ENCODE peak calls at places on chromosomes 6 and 20, in seven cellular contexts. P is colonic mucosa, Y is ovary, W is heart right ventricle, D is left ventricle myocardium inferior, E is lung, H is PC-9. G is an unnamed sample.

GRCh38 chr6:170445984-170446383 is 107.1 kb downstream of the PSMB1 start:
- DNase-seq in P (no peak), Y (no peak), W (no peak), D (no peak), E (no peak), H (no peak), G (peak; percentile 35)

GRCh38 chr20:57664476-57664875 is 44.2 kb upstream of the ZBP1 start:
- DNase-seq in P (no peak), Y (peak; percentile 9), W (no peak), D (peak; percentile 13), E (no peak), H (no peak), G (peak; percentile 42)

GRCh38 chr6:5205877-5206840 is 54.6 kb downstream of the LYRM4 start:
- DNase-seq in P (peak; percentile 19), Y (peak; percentile 87), W (peak; percentile 80), D (peak; percentile 67), E (peak; percentile 37), H (no peak), G (no peak)

GRCh38 chr20:33811763-33812672 is 870 bp downstream of the CHMP4B start:
- DNase-seq in P (no peak), Y (peak; percentile 56), W (peak; percentile 65), D (peak; percentile 45), E (peak; percentile 69), H (peak; percentile 66), G (peak; percentile 72)

GRCh38 chr6:43020847-43021246 is 576 bp upstream of the RRP36 start:
- DNase-seq in P (no peak), Y (no peak), W (no peak), D (no peak), E (no peak), H (no peak), G (peak; percentile 81)

GRCh38 chr6:166556871-166557322 is 29.6 kb downstream of the RAMACL start:
- DNase-seq in P (peak; percentile 45), Y (peak; percentile 55), W (peak; percentile 90), D (peak; percentile 87), E (peak; percentile 95), H (peak; percentile 94), G (no peak)

GRCh38 chr20:8161262-8162071 is 29.4 kb downstream of the PLCB1 start:
- DNase-seq in P (no peak), Y (no peak), W (peak; percentile 9), D (no peak), E (no peak), H (no peak), G (no peak)

GRCh38 chr6:31919624-31920303 is 7.8 kb upstream of the C2 start:
- DNase-seq in P (no peak), Y (no peak), W (no peak), D (no peak), E (no peak), H (peak; percentile 48), G (no peak)

GRCh38 chr20:33482581-33482980 is 7.3 kb upstream of the CBFA2T2 start:
- DNase-seq in P (peak; percentile 51), Y (no peak), W (no peak), D (no peak), E (no peak), H (no peak), G (no peak)

GRCh38 chr20:8132015-8132631 is at the start of gene PLCB1:
- DNase-seq in P (peak; percentile 71), Y (peak; percentile 75), W (peak; percentile 88), D (peak; percentile 86), E (peak; percentile 78), H (no peak), G (peak; percentile 95)

GRCh38 chr6:111989743-111990142 is 64.2 kb upstream of the CCN6 start:
- DNase-seq in P (no peak), Y (no peak), W (no peak), D (no peak), E (no peak), H (no peak), G (peak; percentile 12)

GRCh38 chr20:44738779-44739477 is 6.7 kb upstream of the KCNK15 start:
- DNase-seq in P (peak; percentile 76), Y (peak; percentile 72), W (peak; percentile 66), D (no peak), E (peak; percentile 79), H (peak; percentile 57), G (peak; percentile 89)

GRCh38 chr20:433300-433975 is 25.3 kb downstream of the RBCK1 start:
- DNase-seq in P (no peak), Y (no peak), W (no peak), D (no peak), E (no peak), H (no peak), G (no peak)

GRCh38 chr6:170186909-170187668 is 103.8 kb downstream of the DLL1 start:
- DNase-seq in P (peak; percentile 15), Y (no peak), W (no peak), D (no peak), E (no peak), H (no peak), G (no peak)

GRCh38 chr6:157821342-157822033 is 1.6 kb upstream of the SNX9 start:
- DNase-seq in P (no peak), Y (no peak), W (no peak), D (no peak), E (no peak), H (no peak), G (no peak)

GRCh38 chr20:31695849-31696804 is 26.5 kb downstream of the BCL2L1 start:
- DNase-seq in P (no peak), Y (no peak), W (no peak), D (no peak), E (peak; percentile 59), H (peak; percentile 85), G (no peak)

GRCh38 chr20:4261333-4262284 is 246.3 kb upstream of the RNF24 start:
- DNase-seq in P (no peak), Y (no peak), W (no peak), D (no peak), E (no peak), H (no peak), G (no peak)

GRCh38 chr6:4615891-4616290 is 160.3 kb upstream of the CDYL start:
- DNase-seq in P (no peak), Y (no peak), W (peak; percentile 27), D (peak; percentile 52), E (no peak), H (no peak), G (no peak)

GRCh38 chr20:46117704-46118467 is at the start of gene CD40:
- DNase-seq in P (peak; percentile 85), Y (peak; percentile 93), W (peak; percentile 88), D (peak; percentile 90), E (peak; percentile 86), H (peak; percentile 78), G (peak; percentile 97)
- H3K4me1 ChIP-seq in P (no peaks in the 10 kb centered on the region), Y (peaks cover 3% of the 10 kb centered on the region), W (peaks cover 7% of the 10 kb centered on the region), D (peaks cover 56% of the 10 kb centered on the region), E (peaks cover 6% of the 10 kb centered on the region), H (no peaks in the 10 kb centered on the region), G (no peaks in the 10 kb centered on the region)

DNA sequence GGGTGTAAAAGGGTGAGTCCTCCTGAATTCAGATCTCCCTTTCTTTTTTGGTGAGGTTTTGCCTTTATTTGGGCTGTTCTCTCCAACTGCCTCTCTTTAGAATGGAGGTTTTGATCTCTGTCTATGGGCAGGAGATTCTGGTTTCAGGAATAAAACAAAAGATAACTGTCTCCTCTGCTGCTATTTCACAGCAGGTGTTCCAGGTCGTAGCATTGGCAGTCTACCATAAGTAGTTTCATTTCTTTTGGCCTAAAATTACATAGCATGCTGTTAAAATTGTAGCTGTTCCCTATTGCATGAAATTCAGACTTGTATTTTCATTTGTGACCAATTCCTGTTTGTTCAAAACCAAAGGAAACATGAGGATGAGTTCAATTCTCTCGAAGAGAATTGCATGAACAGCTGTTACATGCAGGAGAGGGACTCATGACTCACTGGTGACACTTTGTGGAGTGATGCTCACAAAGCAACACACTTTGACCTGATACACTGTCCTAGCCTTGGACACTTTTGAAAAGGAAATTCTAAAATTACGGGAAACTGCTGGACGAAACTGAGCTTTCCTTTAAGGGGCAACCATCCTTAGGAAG is 76.8 kb upstream of the SIRPG start:
- DNase-seq in P (no peak), Y (no peak), W (no peak), D (no peak), E (no peak), H (no peak), G (no peak)
- TF ChIP-seq CTCF in P (no peak), Y (no peak), W (peak; percentile 31), D (peak; percentile 22), E (no peak), H (no peak), G (peak; percentile 28)

GRCh38 chr20:51434026-51434425 is 108.5 kb downstream of the NFATC2 start:
- DNase-seq in P (no peak), Y (no peak), W (no peak), D (no peak), E (no peak), H (no peak), G (no peak)
- H3K4me1 ChIP-seq in P (no peaks in the 10 kb centered on the region), Y (no peaks in the 10 kb centered on the region), W (no peaks in the 10 kb centered on the region), D (peaks cover 13% of the 10 kb centered on the region), E (peaks cover 2% of the 10 kb centered on the region), H (peaks cover 23% of the 10 kb centered on the region), G (no peaks in the 10 kb centered on the region)

DNA sequence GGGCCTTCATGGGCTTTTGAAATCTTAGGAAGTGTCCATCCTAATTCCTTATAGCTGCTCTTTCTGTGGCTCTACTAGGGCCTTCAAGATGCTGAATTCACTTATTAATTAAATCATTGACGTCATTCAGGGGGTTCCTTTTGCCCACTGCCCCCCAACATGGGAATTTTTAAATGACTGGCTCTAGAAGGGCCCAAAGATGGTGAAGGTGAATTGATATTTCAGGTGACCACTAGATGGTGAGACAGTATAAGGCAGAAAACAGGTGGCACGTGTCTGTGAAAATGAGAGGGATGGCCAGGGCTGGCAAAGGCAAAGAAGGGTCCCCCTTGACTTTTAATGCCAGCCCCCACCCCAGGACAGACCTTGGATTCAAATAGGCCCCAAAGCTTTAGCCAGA is 11.8 kb downstream of the GNAS start:
- DNase-seq in P (no peak), Y (no peak), W (no peak), D (no peak), E (no peak), H (no peak), G (no peak)
- TF ChIP-seq CTCF in P (no peak), Y (no peak), W (no peak), D (peak; percentile 31), E (no peak), H (peak; percentile 64), G (peak; percentile 52)

G was measured in endodermal cell.